ENCODE peak calls at places on chromosomes 13 and 19, in ten cellular contexts. A, X, T, H, J, M, G, S, C and Z are unnamed samples.

GRCh38 chr13:24680258-24680920 is at the start of gene ATP12A:
- DNase-seq in A (no peak), X (peak), T (peak), H (no peak), J (peak), M (peak), G (peak), S (no peak), C (peak), Z (no peak)

GRCh38 chr13:30792257-30793000 is 57.1 kb downstream of the ALOX5AP start:
- DNase-seq in A (no peak), X (no peak), T (peak), H (peak), J (no peak), M (peak), G (peak), S (no peak), C (peak), Z (peak)

GRCh38 chr19:38711726-38712153 is 32.5 kb downstream of the CAPN12 start:
- DNase-seq in A (no peak), X (no peak), T (no peak), H (peak), J (no peak), M (no peak), G (no peak), S (no peak), C (no peak), Z (peak)

GRCh38 chr13:44364601-44365000 is 9.0 kb upstream of the SERP2 start:
- DNase-seq in A (no peak), X (no peak), T (peak), H (no peak), J (no peak), M (no peak), G (no peak), S (no peak), C (peak), Z (peak)

GRCh38 chr13:34926513-34926912 is 15.6 kb upstream of the NBEA start:
- DNase-seq in A (no peak), X (no peak), T (peak), H (no peak), J (no peak), M (peak), G (no peak), S (no peak), C (no peak), Z (peak)

GRCh38 chr13:27510082-27510481 is 59.7 kb upstream of the MTIF3 start:
- DNase-seq in A (no peak), X (no peak), T (no peak), H (no peak), J (no peak), M (no peak), G (no peak), S (no peak), C (no peak), Z (no peak)

GRCh38 chr19:1108291-1109031 is 4.7 kb downstream of the GPX4 start:
- DNase-seq in A (no peak), X (no peak), T (no peak), H (no peak), J (no peak), M (no peak), G (no peak), S (no peak), C (no peak), Z (no peak)

GRCh38 chr13:94454906-94455305 is 24.6 kb downstream of the DCT start:
- DNase-seq in A (no peak), X (no peak), T (no peak), H (no peak), J (no peak), M (no peak), G (no peak), S (no peak), C (no peak), Z (no peak)

GRCh38 chr13:98843482-98843877 is 91.0 kb upstream of the SLC15A1 start:
- DNase-seq in A (no peak), X (no peak), T (peak), H (no peak), J (no peak), M (no peak), G (no peak), S (no peak), C (no peak), Z (no peak)

GRCh38 chr19:54923276-54923675 is 17.3 kb downstream of the NCR1 start:
- DNase-seq in A (no peak), X (no peak), T (no peak), H (no peak), J (no peak), M (no peak), G (no peak), S (no peak), C (no peak), Z (no peak)